ENCODE peak calls at places on chromosomes 12 and 14, in five cellular contexts. M is HepG2, V is HCT116, I is SK-N-SH, Q is GM12878. U is an unnamed sample.

GRCh38 chr14:91466192-91466591 is 43.9 kb downstream of the PPP4R3A start:
- DNase-seq in V (no peak), I (no peak), Q (no peak), M (no peak), U (no peak)

GRCh38 chr14:68401855-68402254 is 391.0 kb downstream of the ZFP36L1 start:
- DNase-seq in Q (peak), V (no peak), M (no peak), I (no peak), U (no peak)

GRCh38 chr12:106767954-106768501 is 6.5 kb upstream of the RIC8B start:
- DNase-seq in V (no peak), I (no peak), M (no peak), Q (no peak), U (no peak)

GRCh38 chr14:20614038-20614840 is 23.1 kb upstream of the RNASE12 start:
- DNase-seq in M (no peak), V (no peak), Q (no peak), I (no peak), U (no peak)

GRCh38 chr14:72738181-72738611 is 155.7 kb downstream of the DPF3 start:
- DNase-seq in V (no peak), Q (no peak), M (no peak), I (no peak), U (no peak)

GRCh38 chr14:56794088-56794556 is 16.2 kb downstream of the OTX2 start:
- DNase-seq in M (no peak), V (no peak), Q (no peak), I (no peak), U (no peak)

GRCh38 chr14:85416771-85417170 is 113.2 kb upstream of the FLRT2 start:
- DNase-seq in I (no peak), Q (no peak), M (no peak), V (no peak), U (no peak)

GRCh38 chr12:78530065-78530765 is 334.4 kb upstream of the SYT1 start:
- DNase-seq in M (no peak), V (no peak), I (no peak), Q (no peak), U (no peak)

GRCh38 chr12:80690090-80690489 is 17.3 kb upstream of the MYF6 start:
- DNase-seq in Q (no peak), I (no peak), V (no peak), M (no peak), U (no peak)

GRCh38 chr14:51715250-51715649 is 63.5 kb downstream of the FRMD6 start:
- DNase-seq in Q (no peak), V (no peak), M (no peak), I (no peak), U (no peak)

GRCh38 chr12:65695077-65695865 is 129.0 kb upstream of the HMGA2 start:
- DNase-seq in M (peak), I (no peak), V (peak), Q (no peak), U (no peak)

GRCh38 chr12:88145567-88146347 is 3.6 kb downstream of the TMTC3 start:
- DNase-seq in Q (no peak), V (no peak), M (no peak), I (no peak), U (no peak)

GRCh38 chr12:109732321-109733305 is 19.0 kb downstream of the FAM222A start:
- DNase-seq in I (peak), M (no peak), V (no peak), Q (no peak), U (no peak)

GRCh38 chr14:102140027-102140749 is 491 bp downstream of the WDR20 start:
- DNase-seq in V (no peak), Q (no peak), M (peak), I (peak), U (peak)

GRCh38 chr12:65232490-65233077 is 45.9 kb upstream of the MSRB3 start:
- DNase-seq in V (no peak), M (no peak), Q (no peak), I (peak), U (peak)

GRCh38 chr14:52277552-52277951 is 10.1 kb downstream of the PTGDR start:
- DNase-seq in Q (no peak), V (no peak), M (no peak), I (no peak), U (no peak)

GRCh38 chr14:29832042-29832441 is 95.6 kb downstream of the PRKD1 start:
- DNase-seq in M (no peak), V (no peak), Q (no peak), I (no peak), U (no peak)

GRCh38 chr12:18935371-18935965 is 194.1 kb upstream of the PLEKHA5 start:
- DNase-seq in Q (no peak), V (no peak), I (no peak), M (no peak), U (no peak)

GRCh38 chr12:78220811-78221210 is 390.1 kb downstream of the NAV3 start:
- DNase-seq in M (no peak), V (no peak), Q (no peak), I (no peak), U (no peak)

GRCh38 chr14:84825481-84825880 is 704.5 kb upstream of the FLRT2 start:
- DNase-seq in Q (no peak), V (no peak), I (no peak), M (no peak), U (no peak)

GRCh38 chr14:106831322-106831720 is 1304.9 kb downstream of the TMEM121 start:
- DNase-seq in M (peak), V (no peak), I (peak), Q (no peak), U (peak)

GRCh38 chr14:24311837-24312615 is 724 bp downstream of the LTB4R start:
- DNase-seq in I (no peak), M (no peak), Q (no peak), V (no peak), U (no peak)

GRCh38 chr12:132204064-132204821 is 60.0 kb downstream of the NOC4L start:
- DNase-seq in Q (no peak), M (no peak), I (no peak), V (no peak), U (no peak)

GRCh38 chr14:94237046-94237445 is 56.0 kb downstream of the SERPINA10 start:
- DNase-seq in Q (no peak), M (no peak), V (no peak), I (no peak), U (no peak)

GRCh38 chr12:88247241-88247643 is 105.1 kb downstream of the TMTC3 start:
- DNase-seq in I (no peak), V (peak), M (no peak), Q (no peak), U (no peak)

GRCh38 chr12:20096430-20096829 is 271.9 kb upstream of the PDE3A start:
- DNase-seq in I (no peak), Q (no peak), V (no peak), M (no peak), U (no peak)

GRCh38 chr12:574475-575128 is 88.6 kb downstream of the NINJ2 start:
- DNase-seq in V (peak), Q (no peak), M (peak), I (no peak), U (no peak)

GRCh38 chr12:49866859-49867579 is 24.1 kb upstream of the BCDIN3D start:
- DNase-seq in M (peak), Q (no peak), I (peak), V (peak), U (peak)

GRCh38 chr12:129870146-129870545 is 33.7 kb downstream of the TMEM132D start:
- DNase-seq in Q (no peak), M (no peak), V (no peak), I (no peak), U (no peak)

GRCh38 chr12:100857971-100858370 is 63.4 kb downstream of the ANO4 start:
- DNase-seq in M (no peak), Q (no peak), I (no peak), V (no peak), U (no peak)

GRCh38 chr12:127389923-127390322 is 877.0 kb upstream of the TMEM132C start:
- DNase-seq in M (peak), Q (no peak), I (no peak), V (no peak), U (peak)

GRCh38 chr14:56207626-56208297 is 89.6 kb downstream of the PELI2 start:
- DNase-seq in V (no peak), Q (no peak), I (no peak), M (no peak), U (no peak)

GRCh38 chr14:106378191-106378590 is 851.8 kb downstream of the TMEM121 start:
- DNase-seq in M (no peak), I (peak), V (no peak), Q (no peak), U (peak)

GRCh38 chr12:112992541-112993398 is 14.5 kb downstream of the OAS2 start:
- DNase-seq in Q (no peak), V (peak), I (peak), M (peak), U (peak)

GRCh38 chr12:45416161-45416560 is 200.3 kb downstream of the ANO6 start:
- DNase-seq in I (no peak), V (no peak), Q (no peak), M (no peak), U (no peak)

GRCh38 chr12:101715045-101715444 is 17.6 kb downstream of the CHPT1 start:
- DNase-seq in V (no peak), Q (no peak), I (no peak), M (no peak), U (no peak)

GRCh38 chr14:86672071-86672470 is 1142.1 kb downstream of the FLRT2 start:
- DNase-seq in Q (no peak), I (no peak), M (no peak), V (no peak), U (no peak)

GRCh38 chr14:104321151-104322130 is 183.1 kb downstream of the KIF26A start:
- DNase-seq in V (no peak), M (no peak), Q (no peak), I (no peak), U (no peak)
- TF ChIP-seq JUND in V (no peak), M (no peak), Q (no peak), I (no peak), U (no peak)

GRCh38 chr12:6672143-6672542 is 9.2 kb upstream of the ING4 start:
- DNase-seq in Q (no peak), M (no peak), V (no peak), I (no peak), U (no peak)

DNA sequence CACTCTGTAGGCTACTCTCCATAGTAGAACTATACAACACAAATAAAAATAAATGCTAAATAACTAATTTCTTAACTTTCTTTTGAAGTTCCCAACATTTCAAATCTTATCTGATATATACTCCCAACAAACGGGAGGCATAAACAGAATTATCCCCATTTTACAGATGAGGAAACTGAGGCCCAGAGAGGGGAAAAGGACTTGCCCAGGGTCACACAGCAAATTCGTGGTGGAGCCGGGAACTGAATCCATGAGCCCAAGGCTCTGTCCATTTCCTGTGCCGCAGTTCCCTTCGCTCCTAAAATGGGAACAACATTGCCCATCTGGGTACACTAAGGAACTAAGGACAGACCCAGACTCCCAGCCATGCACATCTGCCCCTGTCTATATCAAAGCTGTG is 12.2 kb downstream of the ZNF384 start:
- DNase-seq in M (no peak), Q (no peak), I (no peak), V (no peak), U (no peak)
- TF ChIP-seq JUND in M (no peak), Q (no peak), I (no peak), V (no peak), U (no peak)

GRCh38 chr12:116454950-116455447 is 104.2 kb upstream of the MAP1LC3B2 start:
- DNase-seq in M (no peak), V (peak), Q (no peak), I (no peak), U (no peak)

GRCh38 chr12:116456307-116456641 is 102.9 kb upstream of the MAP1LC3B2 start:
- DNase-seq in V (no peak), Q (no peak), M (no peak), I (no peak), U (no peak)

GRCh38 chr12:116456683-116457082 is 102.5 kb upstream of the MAP1LC3B2 start:
- DNase-seq in V (no peak), I (no peak), M (no peak), Q (no peak), U (no peak)

GRCh38 chr12:116455540-116456306 is 103.5 kb upstream of the MAP1LC3B2 start:
- DNase-seq in M (no peak), Q (no peak), V (peak), I (peak), U (no peak)

GRCh38 chr12:116454076-116454475 is 105.1 kb upstream of the MAP1LC3B2 start:
- DNase-seq in Q (no peak), M (no peak), V (no peak), I (no peak), U (no peak)
- TF ChIP-seq JUND in Q (no peak), M (no peak), V (no peak), I (no peak), U (no peak)

GRCh38 chr12:12447837-12448236 is 91.0 kb downstream of the BORCS5 start:
- DNase-seq in Q (no peak), M (no peak), I (no peak), V (no peak), U (no peak)

GRCh38 chr12:12452326-12452725 is 95.4 kb downstream of the BORCS5 start:
- DNase-seq in V (no peak), Q (no peak), I (no peak), M (no peak), U (no peak)

GRCh38 chr12:12450043-12450451 is 93.2 kb downstream of the BORCS5 start:
- DNase-seq in I (no peak), V (no peak), M (peak), Q (no peak), U (no peak)

GRCh38 chr12:12451063-12451462 is 94.2 kb downstream of the BORCS5 start:
- DNase-seq in I (no peak), Q (no peak), V (no peak), M (no peak), U (no peak)

DNA sequence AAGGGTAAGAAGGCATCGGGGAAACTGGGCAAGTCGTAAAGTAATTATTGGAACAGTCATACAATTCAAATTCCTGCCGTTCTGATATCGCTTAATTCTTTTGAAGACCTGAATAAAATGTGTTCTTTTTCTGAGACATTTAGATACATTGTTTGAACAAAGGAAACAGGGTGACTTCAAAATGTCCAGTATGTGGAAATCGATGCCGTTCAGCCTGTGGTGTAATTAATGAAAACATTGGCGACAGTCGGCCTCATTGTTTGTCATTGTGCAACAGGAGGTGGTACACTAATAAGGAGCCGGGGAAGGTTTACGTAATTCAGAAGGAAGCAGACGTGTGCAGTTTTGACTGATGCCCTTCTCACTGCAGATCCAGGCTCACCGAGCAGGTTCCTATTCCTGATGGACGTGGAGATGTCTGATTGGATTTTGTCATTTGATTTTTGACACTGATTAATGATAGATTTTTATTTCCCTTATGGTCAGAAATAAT is 92.7 kb downstream of the BORCS5 start:
- DNase-seq in V (no peak), I (no peak), Q (no peak), M (peak), U (peak)
- TF ChIP-seq JUND in V (no peak), I (no peak), Q (no peak), M (peak), U (no peak)

GRCh38 chr12:116818341-116818856 is 62.8 kb downstream of the HRK start:
- DNase-seq in I (peak), M (no peak), Q (no peak), V (no peak), U (no peak)
- TF ChIP-seq JUND in I (no peak), M (no peak), Q (no peak), V (no peak), U (no peak)